ENCODE peak calls at places on chromosome 19, in five cellular contexts. One of them, this sample, is unnamed. For H3K27me3, the result is how much of the 10 kb centered on the place peaks cover.

GRCh38 chr19:3608750-3609322 is 2.2 kb upstream of the TBXA2R start:
- DNase-seq in GM23338: no peak
- DNase-seq in prostate gland: no peak
- DNase-seq in suprapubic skin: peak
- DNase-seq in Panc1: no peak
- DNase-seq in this sample: no peak

GRCh38 chr19:57664269-57665127 is 4.2 kb upstream of the ZSCAN4 start:
- DNase-seq in GM23338: peak
- DNase-seq in prostate gland: peak
- DNase-seq in suprapubic skin: no peak
- DNase-seq in Panc1: no peak
- DNase-seq in this sample: no peak

GRCh38 chr19:34265221-34265650 is 10.9 kb downstream of the GARRE1 start:
- DNase-seq in GM23338: peak
- DNase-seq in prostate gland: no peak
- DNase-seq in suprapubic skin: no peak
- DNase-seq in Panc1: no peak
- DNase-seq in this sample: no peak

GRCh38 chr19:39197808-39198207 is 1.0 kb downstream of the NCCRP1 start:
- DNase-seq in GM23338: no peak
- DNase-seq in prostate gland: no peak
- DNase-seq in suprapubic skin: no peak
- DNase-seq in Panc1: no peak
- DNase-seq in this sample: no peak

GRCh38 chr19:3580156-3580955 is 4.9 kb upstream of the GIPC3 start:
- DNase-seq in GM23338: no peak
- DNase-seq in prostate gland: no peak
- DNase-seq in suprapubic skin: no peak
- DNase-seq in Panc1: no peak
- DNase-seq in this sample: no peak

GRCh38 chr19:33795370-33796163 is 1.1 kb upstream of the KCTD15 start:
- DNase-seq in GM23338: peak
- DNase-seq in prostate gland: peak
- DNase-seq in suprapubic skin: no peak
- DNase-seq in Panc1: no peak
- DNase-seq in this sample: no peak

GRCh38 chr19:4403005-4403761 is 743 bp downstream of the CHAF1A start:
- DNase-seq in GM23338: peak
- DNase-seq in prostate gland: no peak
- DNase-seq in suprapubic skin: no peak
- DNase-seq in Panc1: no peak
- DNase-seq in this sample: no peak

GRCh38 chr19:15091918-15092753 is 10.1 kb downstream of the OR1I1 start:
- DNase-seq in GM23338: peak
- DNase-seq in prostate gland: peak
- DNase-seq in suprapubic skin: no peak
- DNase-seq in Panc1: no peak
- DNase-seq in this sample: no peak

GRCh38 chr19:9958451-9958850 is 22.1 kb upstream of the OLFM2 start:
- DNase-seq in GM23338: no peak
- DNase-seq in prostate gland: no peak
- DNase-seq in suprapubic skin: no peak
- DNase-seq in Panc1: no peak
- DNase-seq in this sample: no peak

GRCh38 chr19:43290568-43291359 is 21.4 kb upstream of the PSG9 start:
- DNase-seq in GM23338: peak
- DNase-seq in prostate gland: no peak
- DNase-seq in suprapubic skin: no peak
- DNase-seq in Panc1: no peak
- DNase-seq in this sample: no peak

GRCh38 chr19:3721131-3721899 is 13.1 kb downstream of the TJP3 start:
- DNase-seq in GM23338: peak
- DNase-seq in prostate gland: peak
- DNase-seq in suprapubic skin: peak
- DNase-seq in Panc1: no peak
- DNase-seq in this sample: no peak

GRCh38 chr19:50657672-50658437 is 8.6 kb downstream of the C19orf81 start:
- DNase-seq in GM23338: peak
- DNase-seq in prostate gland: peak
- DNase-seq in suprapubic skin: peak
- DNase-seq in Panc1: peak
- DNase-seq in this sample: no peak

GRCh38 chr19:35615036-35615435 is 2.5 kb downstream of the HAUS5 start:
- DNase-seq in GM23338: no peak
- DNase-seq in prostate gland: no peak
- DNase-seq in suprapubic skin: no peak
- DNase-seq in Panc1: no peak
- DNase-seq in this sample: no peak

GRCh38 chr19:33667141-33667540 is 45.4 kb downstream of the CHST8 start:
- DNase-seq in GM23338: no peak
- DNase-seq in prostate gland: no peak
- DNase-seq in suprapubic skin: peak
- DNase-seq in Panc1: no peak
- DNase-seq in this sample: no peak

GRCh38 chr19:49896863-49897621 is at the start of gene IL4I1:
- DNase-seq in GM23338: no peak
- DNase-seq in prostate gland: no peak
- DNase-seq in suprapubic skin: no peak
- DNase-seq in Panc1: no peak
- DNase-seq in this sample: no peak

GRCh38 chr19:2507109-2507508 is 31.2 kb downstream of the GADD45B start:
- DNase-seq in GM23338: no peak
- DNase-seq in prostate gland: peak
- DNase-seq in suprapubic skin: no peak
- DNase-seq in Panc1: peak
- DNase-seq in this sample: no peak

GRCh38 chr19:15268192-15268927 is 36.1 kb upstream of the EPHX3 start:
- DNase-seq in GM23338: no peak
- DNase-seq in prostate gland: no peak
- DNase-seq in suprapubic skin: no peak
- DNase-seq in Panc1: no peak
- DNase-seq in this sample: no peak

GRCh38 chr19:4454952-4455738 is 2.4 kb downstream of the UBXN6 start:
- DNase-seq in GM23338: no peak
- DNase-seq in prostate gland: peak
- DNase-seq in suprapubic skin: peak
- DNase-seq in Panc1: no peak
- DNase-seq in this sample: no peak

GRCh38 chr19:51124729-51125128 is at the start of gene SIGLEC9:
- DNase-seq in GM23338: no peak
- DNase-seq in prostate gland: no peak
- DNase-seq in suprapubic skin: peak
- DNase-seq in Panc1: no peak
- DNase-seq in this sample: no peak

GRCh38 chr19:43479961-43480561 is 14.7 kb upstream of the LYPD3 start:
- DNase-seq in GM23338: no peak
- DNase-seq in prostate gland: no peak
- DNase-seq in suprapubic skin: no peak
- DNase-seq in Panc1: no peak
- DNase-seq in this sample: no peak

GRCh38 chr19:17611462-17612244 is 56.2 kb downstream of the COLGALT1 start:
- DNase-seq in GM23338: no peak
- DNase-seq in prostate gland: no peak
- DNase-seq in suprapubic skin: no peak
- DNase-seq in Panc1: no peak
- DNase-seq in this sample: no peak

GRCh38 chr19:19447536-19448237 is 42.2 kb downstream of the GATAD2A start:
- DNase-seq in GM23338: no peak
- DNase-seq in prostate gland: no peak
- DNase-seq in suprapubic skin: no peak
- DNase-seq in Panc1: no peak
- DNase-seq in this sample: no peak

GRCh38 chr19:29671393-29672076 is 6.3 kb downstream of the PLEKHF1 start:
- DNase-seq in GM23338: peak
- DNase-seq in prostate gland: peak
- DNase-seq in suprapubic skin: no peak
- DNase-seq in Panc1: no peak
- DNase-seq in this sample: no peak

GRCh38 chr19:45863335-45863839 is 440 bp upstream of the SYMPK start:
- DNase-seq in GM23338: no peak
- DNase-seq in prostate gland: no peak
- DNase-seq in suprapubic skin: no peak
- DNase-seq in Panc1: no peak
- DNase-seq in this sample: no peak

GRCh38 chr19:45864629-45865082 is 530 bp downstream of the FOXA3 start:
- DNase-seq in GM23338: no peak
- DNase-seq in prostate gland: no peak
- DNase-seq in suprapubic skin: no peak
- DNase-seq in Panc1: no peak
- DNase-seq in this sample: no peak

GRCh38 chr19:45863840-45864628 is at the start of gene FOXA3:
- DNase-seq in GM23338: peak
- DNase-seq in prostate gland: no peak
- DNase-seq in suprapubic skin: no peak
- DNase-seq in Panc1: no peak
- DNase-seq in this sample: no peak

GRCh38 chr19:45865269-45865948 is 1.3 kb downstream of the FOXA3 start:
- DNase-seq in GM23338: no peak
- DNase-seq in prostate gland: no peak
- DNase-seq in suprapubic skin: no peak
- DNase-seq in Panc1: no peak
- DNase-seq in this sample: peak

DNA sequence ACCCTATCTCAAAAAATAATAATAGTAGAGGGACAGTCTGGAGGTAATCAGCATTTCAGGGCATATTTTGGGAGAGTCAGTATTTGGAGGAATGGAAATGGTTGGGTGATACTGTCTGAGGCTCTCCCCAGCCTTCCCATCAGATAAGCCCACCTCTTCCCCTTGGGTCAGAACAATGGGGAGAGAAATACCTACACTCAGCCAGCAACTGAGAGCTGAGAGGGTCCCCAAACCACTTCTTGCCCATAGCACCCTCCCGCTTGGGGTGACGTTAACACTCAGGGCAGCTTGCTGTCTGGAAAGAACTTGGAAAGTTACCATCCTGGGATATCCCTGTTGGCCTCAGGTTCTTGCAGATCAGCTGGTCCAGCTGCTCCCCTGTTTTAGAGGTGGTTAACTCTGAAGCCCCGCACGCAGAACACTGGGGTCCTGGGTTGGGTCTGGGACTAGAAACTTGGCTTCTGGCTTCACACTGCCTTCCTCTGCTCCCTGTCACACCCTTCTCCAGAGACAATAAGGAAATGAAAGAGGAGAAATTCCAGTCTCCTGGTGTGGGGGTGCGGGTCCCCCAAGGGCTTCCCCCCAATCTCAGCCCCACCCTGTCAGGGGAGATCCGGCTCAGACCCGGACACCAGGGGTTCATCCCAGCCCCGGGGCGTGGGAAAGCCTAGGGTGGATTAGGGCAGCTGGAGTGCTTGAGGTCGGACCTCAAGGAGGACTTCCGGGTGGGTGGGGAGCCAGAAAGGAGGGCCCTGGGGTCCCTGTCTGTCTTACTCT is 2.5 kb downstream of the FOXA3 start:
- DNase-seq in GM23338: no peak
- DNase-seq in prostate gland: no peak
- DNase-seq in suprapubic skin: no peak
- DNase-seq in Panc1: no peak
- DNase-seq in this sample: no peak
- H3K4me3 ChIP-seq in GM23338: peak
- H3K4me3 ChIP-seq in prostate gland: no peak
- H3K4me3 ChIP-seq in suprapubic skin: no peak
- H3K4me3 ChIP-seq in Panc1: no peak
- H3K4me3 ChIP-seq in this sample: no peak

DNA sequence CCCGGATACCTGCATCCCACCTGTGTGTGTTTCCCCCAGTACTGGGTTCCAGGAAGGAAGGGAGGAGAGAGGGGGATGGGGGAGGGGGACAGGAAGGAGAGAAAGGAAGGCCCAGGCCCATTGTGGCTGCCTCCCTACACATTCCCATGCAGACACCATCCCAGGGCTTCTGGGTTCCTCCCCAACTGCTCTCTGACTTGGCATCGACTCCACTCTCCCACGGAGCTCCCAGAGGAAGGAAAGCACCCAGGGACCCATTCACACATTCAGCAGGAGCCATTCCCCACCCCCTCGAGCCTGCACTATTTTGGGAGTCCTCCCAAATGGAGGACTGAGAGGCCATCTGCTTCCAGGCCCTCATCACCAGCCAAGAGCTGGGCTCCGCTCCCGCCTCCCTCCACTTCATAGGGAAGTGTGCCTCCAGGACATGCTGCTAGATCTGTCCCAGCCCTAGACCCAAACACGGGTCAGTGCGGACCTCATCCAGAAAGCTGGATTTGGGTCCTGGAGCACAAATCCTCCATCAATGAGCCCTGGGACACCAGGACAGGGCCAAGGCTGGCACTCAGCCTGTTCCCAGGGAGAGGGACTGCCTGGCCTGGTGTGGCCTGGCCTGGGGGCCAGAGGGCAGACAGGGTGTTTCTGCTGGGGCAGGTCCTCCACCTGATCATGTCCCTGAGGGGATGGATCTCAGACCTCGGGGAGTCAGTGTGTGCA is 13.1 kb downstream of the PRR36 start:
- DNase-seq in GM23338: peak
- DNase-seq in prostate gland: no peak
- DNase-seq in suprapubic skin: no peak
- DNase-seq in Panc1: no peak
- DNase-seq in this sample: no peak
- H3K27me3 ChIP-seq in GM23338: under half
- H3K27me3 ChIP-seq in prostate gland: under half
- H3K27me3 ChIP-seq in suprapubic skin: under half
- H3K27me3 ChIP-seq in Panc1: under half
- H3K27me3 ChIP-seq in this sample: under half

DNA sequence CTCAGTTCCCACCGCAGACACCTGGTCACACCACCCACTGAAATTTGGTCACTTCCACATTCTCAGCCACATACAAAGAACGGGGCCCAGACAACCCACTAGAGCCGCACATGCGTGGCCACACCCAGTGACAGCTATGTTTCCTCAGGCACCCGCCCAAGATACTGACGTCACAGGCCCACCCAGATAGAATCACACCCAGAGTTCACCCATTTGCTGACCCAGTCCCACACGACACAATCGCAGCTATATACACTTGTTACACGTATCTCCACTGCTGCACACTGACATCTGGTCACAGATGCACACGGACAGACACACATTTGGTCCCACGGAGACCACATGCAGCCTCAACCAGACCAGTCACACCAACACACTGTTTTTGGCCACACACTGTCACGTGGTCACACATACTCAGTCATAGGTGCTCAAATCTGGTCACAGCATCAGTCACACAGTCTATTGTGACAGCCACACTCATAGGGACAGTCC is 2.9 kb downstream of the NUMBL start:
- DNase-seq in GM23338: no peak
- DNase-seq in prostate gland: no peak
- DNase-seq in suprapubic skin: peak
- DNase-seq in Panc1: no peak
- DNase-seq in this sample: no peak
- TF ChIP-seq POLR2AphosphoS5 in GM23338: no peak
- TF ChIP-seq POLR2AphosphoS5 in prostate gland: no peak
- TF ChIP-seq POLR2AphosphoS5 in suprapubic skin: no peak
- TF ChIP-seq POLR2AphosphoS5 in Panc1: no peak
- TF ChIP-seq POLR2AphosphoS5 in this sample: peak

DNA sequence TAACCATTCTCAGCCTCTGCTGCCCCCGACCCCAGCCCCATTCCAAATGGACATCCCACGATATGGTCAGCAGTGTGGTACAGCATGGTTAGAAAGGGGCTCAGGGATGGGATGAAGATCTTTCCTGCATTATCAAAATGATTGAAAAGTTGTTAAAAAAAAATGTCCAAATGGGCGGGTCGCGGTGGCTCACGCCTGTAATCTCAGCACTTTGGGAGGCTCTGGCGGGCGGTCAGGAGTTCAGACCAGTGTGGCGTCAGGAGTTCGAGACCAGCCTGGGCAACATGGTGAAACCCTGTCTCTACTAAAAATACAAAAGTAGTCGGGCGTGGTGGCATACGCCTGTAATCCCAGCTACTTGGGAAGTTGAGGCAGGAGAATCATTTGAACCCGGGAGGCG is 54.3 kb upstream of the ZNF254 start:
- DNase-seq in GM23338: no peak
- DNase-seq in prostate gland: no peak
- DNase-seq in suprapubic skin: no peak
- DNase-seq in Panc1: no peak
- DNase-seq in this sample: no peak
- H3K4me3 ChIP-seq in GM23338: peak
- H3K4me3 ChIP-seq in prostate gland: peak
- H3K4me3 ChIP-seq in suprapubic skin: peak
- H3K4me3 ChIP-seq in Panc1: peak
- H3K4me3 ChIP-seq in this sample: peak

This sample was measured in vagina.